ENCODE peak calls at places on chromosome 12, in five cellular contexts. I is SW 1271, K is activated T-cell treated with anti-CD3 and anti-CD28 coated beads for 1 hour, A is NCI-H1417, N is T-cell. D is an unnamed sample.
A peak's percentile ranks its signal among the peaks of the same experiment; 100 is the strongest.

GRCh38 chr12:31215521-31216232 is 110.3 kb downstream of the SINHCAF start:
- DNase-seq in I (no peak), K (no peak), A (peak; percentile 37), N (no peak), D (peak; percentile 18)

GRCh38 chr12:77734489-77734888 is 96.2 kb upstream of the NAV3 start:
- DNase-seq in I (no peak), K (no peak), A (no peak), N (no peak), D (no peak)

GRCh38 chr12:121916719-121917118 is 1.7 kb upstream of the CFAP251 start:
- DNase-seq in I (peak; percentile 19), K (no peak), A (no peak), N (no peak), D (no peak)

GRCh38 chr12:124828264-124829007 is 35.2 kb downstream of the SCARB1 start:
- DNase-seq in I (no peak), K (no peak), A (peak; percentile 38), N (no peak), D (peak; percentile 14)

GRCh38 chr12:131242741-131243496 is 289.2 kb downstream of the ADGRD1 start:
- DNase-seq in I (peak; percentile 53), K (no peak), A (no peak), N (no peak), D (peak; percentile 4)

GRCh38 chr12:103422328-103422727 is 73.4 kb downstream of the C12orf42 start:
- DNase-seq in I (no peak), K (no peak), A (peak; percentile 75), N (no peak), D (peak; percentile 20)

GRCh38 chr12:66641057-66641456 is 37.8 kb downstream of the GRIP1 start:
- DNase-seq in I (no peak), K (no peak), A (no peak), N (no peak), D (no peak)

GRCh38 chr12:80216890-80217559 is 117.7 kb downstream of the OTOGL start:
- DNase-seq in I (no peak), K (no peak), A (no peak), N (no peak), D (no peak)

GRCh38 chr12:107337354-107338095 is 244.2 kb upstream of the CRY1 start:
- DNase-seq in I (no peak), K (no peak), A (no peak), N (no peak), D (no peak)

GRCh38 chr12:41521872-41522379 is 333.8 kb downstream of the PDZRN4 start:
- DNase-seq in I (peak; percentile 85), K (no peak), A (no peak), N (no peak), D (peak; percentile 23)

GRCh38 chr12:97886548-97887176 is 424.1 kb downstream of the RMST start:
- DNase-seq in I (no peak), K (no peak), A (no peak), N (no peak), D (no peak)

GRCh38 chr12:7995266-7995963 is 37.1 kb upstream of the FOXJ2 start:
- DNase-seq in I (peak; percentile 89), K (peak; percentile 62), A (peak; percentile 67), N (peak; percentile 78), D (peak; percentile 45)

GRCh38 chr12:52976574-52977071 is 27.7 kb downstream of the KRT18 start:
- DNase-seq in I (no peak), K (no peak), A (no peak), N (no peak), D (no peak)

GRCh38 chr12:121949643-121950397 is 31.4 kb downstream of the CFAP251 start:
- DNase-seq in I (no peak), K (no peak), A (no peak), N (no peak), D (no peak)

GRCh38 chr12:97552410-97553050 is 89.9 kb downstream of the RMST start:
- DNase-seq in I (no peak), K (no peak), A (no peak), N (no peak), D (peak; percentile 73)

GRCh38 chr12:51205350-51205749 is 12.5 kb downstream of the POU6F1 start:
- DNase-seq in I (no peak), K (no peak), A (no peak), N (no peak), D (no peak)

D was measured in DMS79 treated with DMSO at 0.1 percent for 48 hours.